ENCODE peak calls at places on chromosomes 1 and 21, in four cellular contexts. One of them, this sample, is unnamed.

GRCh38 chr1:201713093-201713810 is 115.7 kb upstream of the IPO9 start:
- DNase-seq in GM12878: no peak
- DNase-seq in HCT116: peak
- DNase-seq in A549: peak
- DNase-seq in this sample: no peak

GRCh38 chr1:223289621-223290020 is 74.4 kb downstream of the SUSD4 start:
- DNase-seq in A549: no peak
- DNase-seq in HCT116: no peak
- DNase-seq in GM12878: no peak
- DNase-seq in this sample: no peak

GRCh38 chr1:95118019-95118499 is 904 bp downstream of the TLCD4 start:
- DNase-seq in A549: no peak
- DNase-seq in HCT116: no peak
- DNase-seq in GM12878: no peak
- DNase-seq in this sample: no peak

GRCh38 chr1:206933333-206933945 is 11.7 kb upstream of the FCMR start:
- DNase-seq in HCT116: peak
- DNase-seq in A549: peak
- DNase-seq in GM12878: no peak
- DNase-seq in this sample: no peak

GRCh38 chr1:50620680-50621329 is 197.6 kb upstream of the DMRTA2 start:
- DNase-seq in A549: no peak
- DNase-seq in GM12878: no peak
- DNase-seq in HCT116: peak
- DNase-seq in this sample: peak

GRCh38 chr1:228212966-228213844 is 5.4 kb downstream of the OBSCN start:
- DNase-seq in A549: peak
- DNase-seq in GM12878: peak
- DNase-seq in HCT116: peak
- DNase-seq in this sample: peak

GRCh38 chr1:181482521-181483083 is 715 bp upstream of the CACNA1E start:
- DNase-seq in GM12878: no peak
- DNase-seq in A549: no peak
- DNase-seq in HCT116: no peak
- DNase-seq in this sample: no peak

GRCh38 chr1:91650764-91651163 is 150.1 kb downstream of the CDC7 start:
- DNase-seq in GM12878: no peak
- DNase-seq in HCT116: no peak
- DNase-seq in A549: peak
- DNase-seq in this sample: no peak

GRCh38 chr21:32698971-32699693 is 28.7 kb downstream of the SYNJ1 start:
- DNase-seq in HCT116: no peak
- DNase-seq in GM12878: no peak
- DNase-seq in A549: no peak
- DNase-seq in this sample: no peak

GRCh38 chr1:173333581-173333980 is 126.5 kb upstream of the TNFSF4 start:
- DNase-seq in A549: no peak
- DNase-seq in GM12878: peak
- DNase-seq in HCT116: no peak
- DNase-seq in this sample: no peak

GRCh38 chr1:2381741-2382620 is 9.4 kb downstream of the MORN1 start:
- DNase-seq in HCT116: peak
- DNase-seq in GM12878: no peak
- DNase-seq in A549: peak
- DNase-seq in this sample: peak

GRCh38 chr1:219066631-219067349 is 106.9 kb upstream of the LYPLAL1 start:
- DNase-seq in HCT116: peak
- DNase-seq in GM12878: no peak
- DNase-seq in A549: peak
- DNase-seq in this sample: no peak

GRCh38 chr1:157773723-157774350 is 3.1 kb downstream of the FCRL2 start:
- DNase-seq in GM12878: no peak
- DNase-seq in HCT116: no peak
- DNase-seq in A549: no peak
- DNase-seq in this sample: peak

GRCh38 chr1:17156108-17156507 is 36.9 kb upstream of the PADI2 start:
- DNase-seq in HCT116: no peak
- DNase-seq in GM12878: peak
- DNase-seq in A549: no peak
- DNase-seq in this sample: no peak

GRCh38 chr1:101129975-101130374 is 104.4 kb upstream of the DPH5 start:
- DNase-seq in GM12878: no peak
- DNase-seq in A549: no peak
- DNase-seq in HCT116: no peak
- DNase-seq in this sample: no peak

GRCh38 chr1:48853006-48853405 is 76.3 kb upstream of the BEND5 start:
- DNase-seq in A549: peak
- DNase-seq in HCT116: no peak
- DNase-seq in GM12878: no peak
- DNase-seq in this sample: no peak

GRCh38 chr1:100896481-100896982 is 642 bp downstream of the SLC30A7 start:
- DNase-seq in GM12878: peak
- DNase-seq in HCT116: peak
- DNase-seq in A549: peak
- DNase-seq in this sample: peak

GRCh38 chr1:165911609-165912281 is 84.3 kb downstream of the UCK2 start:
- DNase-seq in HCT116: no peak
- DNase-seq in A549: no peak
- DNase-seq in GM12878: no peak
- DNase-seq in this sample: no peak

GRCh38 chr1:20935717-20936116 is 148.6 kb upstream of the HP1BP3 start:
- DNase-seq in HCT116: no peak
- DNase-seq in GM12878: no peak
- DNase-seq in A549: no peak
- DNase-seq in this sample: no peak

GRCh38 chr1:47894718-47895393 is 102.3 kb downstream of the TRABD2B start:
- DNase-seq in A549: peak
- DNase-seq in GM12878: no peak
- DNase-seq in HCT116: no peak
- DNase-seq in this sample: no peak

DNA sequence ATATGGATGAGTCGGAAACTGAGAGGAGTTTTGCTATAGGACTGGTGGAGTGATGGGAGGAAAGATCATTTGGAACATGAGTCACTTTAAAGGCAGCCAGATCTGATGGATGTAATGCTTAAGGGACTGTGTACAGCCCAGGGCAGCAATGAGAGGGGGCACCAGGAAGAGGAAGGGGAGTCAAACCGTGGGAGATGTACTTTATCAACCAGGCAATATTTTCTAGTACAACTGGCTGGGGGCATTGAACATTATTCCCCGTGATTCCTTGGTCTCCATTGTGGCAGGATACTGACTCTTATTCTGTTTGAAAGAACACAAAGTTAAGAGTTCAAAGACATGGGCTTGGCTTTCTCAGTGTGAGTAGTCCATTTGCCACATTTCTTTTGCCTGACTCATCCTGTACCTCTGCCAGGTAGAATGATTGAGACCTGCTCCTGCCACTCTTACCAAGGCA is 268.2 kb upstream of the NR5A2 start:
- DNase-seq in HCT116: peak
- DNase-seq in GM12878: no peak
- DNase-seq in A549: peak
- DNase-seq in this sample: no peak
- TF ChIP-seq CEBPB in HCT116: peak
- TF ChIP-seq CEBPB in GM12878: no peak
- TF ChIP-seq CEBPB in A549: no peak
- TF ChIP-seq CEBPB in this sample: no peak

GRCh38 chr1:177937931-177938330 is 31.9 kb downstream of the SEC16B start:
- DNase-seq in A549: no peak
- DNase-seq in HCT116: no peak
- DNase-seq in GM12878: no peak
- DNase-seq in this sample: no peak
- TF ChIP-seq CEBPB in A549: no peak
- TF ChIP-seq CEBPB in HCT116: no peak
- TF ChIP-seq CEBPB in GM12878: no peak
- TF ChIP-seq CEBPB in this sample: no peak

GRCh38 chr1:9476790-9477463 is 62.3 kb upstream of the SLC25A33 start:
- DNase-seq in GM12878: no peak
- DNase-seq in A549: no peak
- DNase-seq in HCT116: no peak
- DNase-seq in this sample: no peak
- TF ChIP-seq CEBPB in GM12878: no peak
- TF ChIP-seq CEBPB in A549: no peak
- TF ChIP-seq CEBPB in HCT116: no peak
- TF ChIP-seq CEBPB in this sample: no peak

DNA sequence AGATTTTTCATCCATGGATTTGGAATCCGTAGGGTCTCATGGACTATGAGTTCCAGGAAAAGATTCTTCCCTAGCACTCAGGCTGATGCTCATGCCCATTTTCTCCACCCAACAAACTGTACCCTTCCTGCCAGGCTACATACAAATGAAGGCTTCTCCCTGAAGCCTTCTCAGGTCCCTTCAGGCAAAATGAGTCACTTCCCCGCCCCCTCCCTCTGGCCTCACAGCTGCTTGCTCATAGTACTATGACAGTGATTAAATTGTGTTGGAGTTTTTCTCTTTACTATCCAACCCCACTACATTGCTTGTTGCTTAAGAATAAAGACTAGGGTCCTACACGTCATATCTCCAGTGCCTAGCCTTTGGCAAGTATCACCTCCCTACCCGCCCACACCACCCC is 207.7 kb upstream of the NFIA start:
- DNase-seq in GM12878: no peak
- DNase-seq in HCT116: peak
- DNase-seq in A549: no peak
- DNase-seq in this sample: no peak
- TF ChIP-seq CEBPB in GM12878: no peak
- TF ChIP-seq CEBPB in HCT116: no peak
- TF ChIP-seq CEBPB in A549: no peak
- TF ChIP-seq CEBPB in this sample: no peak

GRCh38 chr1:92739669-92740524 is 45.0 kb downstream of the EVI5 start:
- DNase-seq in A549: no peak
- DNase-seq in GM12878: no peak
- DNase-seq in HCT116: no peak
- DNase-seq in this sample: no peak

GRCh38 chr1:92736395-92736794 is 48.5 kb downstream of the EVI5 start:
- DNase-seq in GM12878: no peak
- DNase-seq in HCT116: no peak
- DNase-seq in A549: no peak
- DNase-seq in this sample: no peak
- TF ChIP-seq CEBPB in GM12878: no peak
- TF ChIP-seq CEBPB in HCT116: no peak
- TF ChIP-seq CEBPB in A549: no peak
- TF ChIP-seq CEBPB in this sample: no peak

DNA sequence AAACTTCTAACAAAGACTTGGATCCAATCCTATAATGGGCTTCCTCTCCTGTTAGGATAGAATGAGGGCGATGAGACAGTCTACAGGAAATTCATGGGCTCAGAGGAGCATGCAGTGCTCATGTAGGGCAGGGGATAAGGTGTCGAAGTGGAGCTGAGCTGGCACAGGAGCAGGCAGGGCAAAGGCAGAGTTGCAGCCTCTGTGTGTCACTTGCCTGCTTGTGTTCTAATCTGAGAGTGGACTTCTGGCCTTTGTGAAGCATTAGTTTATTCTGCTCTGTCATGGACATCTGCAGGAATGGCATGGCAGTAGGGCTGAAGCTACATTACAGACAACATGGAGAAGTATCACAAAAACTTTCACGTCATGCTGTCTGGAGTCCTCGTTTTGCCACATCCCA is 32.6 kb downstream of the LHX8 start:
- DNase-seq in HCT116: no peak
- DNase-seq in A549: no peak
- DNase-seq in GM12878: no peak
- DNase-seq in this sample: no peak
- TF ChIP-seq CEBPB in HCT116: no peak
- TF ChIP-seq CEBPB in A549: no peak
- TF ChIP-seq CEBPB in GM12878: no peak
- TF ChIP-seq CEBPB in this sample: no peak

GRCh38 chr1:68165665-68166064 is 66.7 kb downstream of the WLS start:
- DNase-seq in HCT116: no peak
- DNase-seq in A549: no peak
- DNase-seq in GM12878: no peak
- DNase-seq in this sample: no peak
- TF ChIP-seq CEBPB in HCT116: no peak
- TF ChIP-seq CEBPB in A549: no peak
- TF ChIP-seq CEBPB in GM12878: no peak
- TF ChIP-seq CEBPB in this sample: no peak

This sample was measured in HepG2.